ENCODE peak calls at places on chromosomes 5 and 9, in ten cellular contexts. X, U, F, B, G, T, Y, R, E and J are unnamed samples.

GRCh38 chr5:43616535-43616934 is 13.6 kb downstream of the NNT start:
- DNase-seq in X (no peak), U (no peak), F (no peak), B (no peak), G (no peak), T (no peak), Y (no peak), R (no peak), E (peak), J (no peak)

GRCh38 chr9:129143031-129143441 is 31.8 kb downstream of the PTPA start:
- DNase-seq in X (peak), U (peak), F (peak), B (peak), G (peak), T (peak), Y (peak), R (peak), E (peak), J (peak)

GRCh38 chr5:102283111-102283797 is 12.8 kb downstream of the SLCO4C1 start:
- DNase-seq in X (no peak), U (no peak), F (no peak), B (no peak), G (no peak), T (no peak), Y (peak), R (no peak), E (no peak), J (no peak)

GRCh38 chr9:113955076-113955752 is 79.1 kb downstream of the ZNF618 start:
- DNase-seq in X (no peak), U (no peak), F (no peak), B (no peak), G (no peak), T (no peak), Y (peak), R (no peak), E (peak), J (no peak)

GRCh38 chr9:79686381-79687130 is 114.8 kb downstream of the TLE4 start:
- DNase-seq in X (no peak), U (peak), F (peak), B (no peak), G (no peak), T (no peak), Y (peak), R (no peak), E (peak), J (peak)

GRCh38 chr5:97929383-97929782 is 746.3 kb upstream of the RIOK2 start:
- DNase-seq in X (no peak), U (no peak), F (no peak), B (no peak), G (no peak), T (no peak), Y (no peak), R (no peak), E (peak), J (peak)

GRCh38 chr9:111482656-111483418 is 1.3 kb downstream of the ECPAS start:
- DNase-seq in X (peak), U (peak), F (peak), B (peak), G (peak), T (peak), Y (peak), R (peak), E (peak), J (peak)

GRCh38 chr5:96507128-96507527 is 74.1 kb upstream of the PCSK1 start:
- DNase-seq in X (no peak), U (no peak), F (no peak), B (no peak), G (no peak), T (no peak), Y (no peak), R (no peak), E (no peak), J (peak)